ENCODE peak calls at places on chromosomes 16 and 17, in eight cellular contexts. V, O, R, B, D, W, Y and E are unnamed samples.

GRCh38 chr17:66726371-66726770 is 108.5 kb upstream of the CACNG5 start:
- DNase-seq in V (peak), O (no peak), R (no peak), B (no peak), D (no peak), W (no peak), Y (no peak), E (no peak)

GRCh38 chr16:25151996-25152395 is 40.5 kb downstream of the LCMT1 start:
- DNase-seq in V (no peak), O (no peak), R (no peak), B (no peak), D (peak), W (peak), Y (no peak), E (peak)

GRCh38 chr17:40910441-40910841 is 25.4 kb upstream of the KRT20 start:
- DNase-seq in V (no peak), O (no peak), R (no peak), B (no peak), D (peak), W (peak), Y (no peak), E (peak)

GRCh38 chr17:58278661-58279015 is 2.1 kb downstream of the MPO start:
- DNase-seq in V (peak), O (no peak), R (no peak), B (no peak), D (peak), W (no peak), Y (no peak), E (no peak)

GRCh38 chr16:22721497-22722100 is 92.4 kb upstream of the HS3ST2 start:
- DNase-seq in V (no peak), O (no peak), R (no peak), B (no peak), D (no peak), W (no peak), Y (no peak), E (no peak)

GRCh38 chr17:1143573-1143972 is 36.2 kb downstream of the ABR start:
- DNase-seq in V (no peak), O (no peak), R (no peak), B (no peak), D (peak), W (peak), Y (no peak), E (no peak)

GRCh38 chr17:81712468-81713003 is 452 bp downstream of the SLC25A10 start:
- DNase-seq in V (peak), O (peak), R (peak), B (peak), D (no peak), W (peak), Y (no peak), E (no peak)

GRCh38 chr17:6775871-6776405 is at the start of gene FBXO39:
- DNase-seq in V (no peak), O (no peak), R (no peak), B (no peak), D (no peak), W (no peak), Y (no peak), E (no peak)

GRCh38 chr17:976316-976715 is 3.3 kb downstream of the NXN start:
- DNase-seq in V (no peak), O (no peak), R (no peak), B (no peak), D (no peak), W (no peak), Y (no peak), E (no peak)

GRCh38 chr16:49786926-49787557 is 68.9 kb downstream of the ZNF423 start:
- DNase-seq in V (no peak), O (no peak), R (no peak), B (no peak), D (no peak), W (no peak), Y (no peak), E (no peak)
- H3K4me3 ChIP-seq in V (no peak), O (no peak), R (no peak), B (no peak), D (no peak), W (no peak), Y (no peak), E (no peak)

GRCh38 chr16:72812651-72813050 is 235.3 kb downstream of the ZFHX3 start:
- DNase-seq in V (no peak), O (no peak), R (no peak), B (no peak), D (no peak), W (no peak), Y (no peak), E (no peak)
- H3K4me3 ChIP-seq in V (no peak), O (no peak), R (no peak), B (no peak), D (no peak), W (no peak), Y (no peak), E (no peak)

GRCh38 chr17:2214887-2215615 is 88.5 kb downstream of the SMG6 start:
- DNase-seq in V (peak), O (no peak), R (no peak), B (no peak), D (peak), W (peak), Y (peak), E (peak)
- H3K4me3 ChIP-seq in V (no peak), O (peak), R (no peak), B (no peak), D (peak), W (no peak), Y (peak), E (no peak)

DNA sequence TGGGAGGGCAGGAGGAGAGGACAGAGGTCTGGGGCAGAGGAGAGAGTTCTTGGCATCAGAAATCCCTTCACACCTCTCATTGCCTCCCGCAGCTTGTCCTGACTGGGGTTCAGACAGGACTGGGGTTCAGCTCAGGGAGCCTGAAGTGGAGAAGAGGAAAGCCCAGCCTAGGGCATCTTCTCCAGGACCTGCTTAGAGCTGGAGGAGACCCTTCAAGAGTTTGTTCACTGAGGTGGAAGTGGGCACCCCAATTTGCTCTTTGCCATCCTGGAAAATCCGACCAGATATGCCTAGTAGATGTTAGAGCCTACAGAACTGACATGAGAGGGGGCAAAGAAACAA is 2.0 kb downstream of the HOXB3 start:
- DNase-seq in V (no peak), O (no peak), R (no peak), B (no peak), D (no peak), W (no peak), Y (no peak), E (no peak)
- H3K4me3 ChIP-seq in V (peak), O (no peak), R (no peak), B (peak), D (no peak), W (no peak), Y (no peak), E (no peak)

GRCh38 chr17:77402159-77402731 is 261.5 kb downstream of the SEC14L1 start:
- DNase-seq in V (no peak), O (no peak), R (no peak), B (no peak), D (no peak), W (no peak), Y (no peak), E (no peak)

GRCh38 chr17:77398274-77398673 is 257.5 kb downstream of the SEC14L1 start:
- DNase-seq in V (no peak), O (no peak), R (no peak), B (no peak), D (no peak), W (no peak), Y (no peak), E (no peak)

GRCh38 chr17:77403854-77404253 is 263.1 kb downstream of the SEC14L1 start:
- DNase-seq in V (no peak), O (no peak), R (no peak), B (no peak), D (no peak), W (no peak), Y (no peak), E (no peak)

GRCh38 chr17:77399319-77399959 is 258.7 kb downstream of the SEC14L1 start:
- DNase-seq in V (no peak), O (no peak), R (no peak), B (no peak), D (no peak), W (no peak), Y (no peak), E (no peak)

GRCh38 chr17:77400445-77400870 is 259.7 kb downstream of the SEC14L1 start:
- DNase-seq in V (no peak), O (no peak), R (no peak), B (peak), D (no peak), W (peak), Y (no peak), E (no peak)
- H3K4me3 ChIP-seq in V (no peak), O (no peak), R (no peak), B (peak), D (no peak), W (no peak), Y (no peak), E (no peak)